ENCODE peak calls at places on chromosome 1, in seven cellular contexts. J is stimulated activated CD4-positive, alpha-beta T cell treated with anti-CD3 and anti-CD28 coated beads, Interleukin-15, amount 100 ng/mL, for 1 hour; M is NCI-H2081; L is DMS153; I is adrenal gland; G is H54; U is lower lobe of right lung. X is an unnamed sample.

GRCh38 chr1:208975456-208975855 is 608.1 kb upstream of the CAMK1G start:
- DNase-seq in J (no peak), I (no peak), U (no peak), M (no peak), L (no peak), G (no peak), X (no peak)

GRCh38 chr1:182990413-182991144 is 32.6 kb upstream of the LAMC1 start:
- DNase-seq in G (no peak), J (no peak), U (no peak), L (no peak), M (no peak), I (no peak), X (no peak)

GRCh38 chr1:155509064-155509463 is 53.5 kb downstream of the ASH1L start:
- DNase-seq in J (no peak), U (no peak), L (no peak), G (no peak), I (no peak), M (no peak), X (no peak)

GRCh38 chr1:222095606-222096475 is 354.0 kb upstream of the DUSP10 start:
- DNase-seq in J (peak; percentile 37), M (peak; percentile 10), G (peak; percentile 24), I (peak; percentile 67), L (no peak), U (no peak), X (no peak)

GRCh38 chr1:154765970-154766369 is 104.1 kb downstream of the KCNN3 start:
- DNase-seq in U (no peak), G (peak; percentile 60), L (peak; percentile 45), J (no peak), I (no peak), M (no peak), X (no peak)

GRCh38 chr1:168320805-168321577 is 40.3 kb downstream of the TBX19 start:
- DNase-seq in G (peak; percentile 65), J (no peak), I (peak; percentile 83), U (no peak), L (no peak), M (no peak), X (no peak)

GRCh38 chr1:247210062-247210385 is 38.2 kb upstream of the ZNF124 start:
- DNase-seq in M (no peak), I (no peak), G (no peak), U (no peak), J (no peak), L (no peak), X (no peak)

GRCh38 chr1:168057921-168058320 is 78.8 kb downstream of the GPR161 start:
- DNase-seq in I (no peak), G (no peak), M (no peak), J (no peak), U (no peak), L (no peak), X (no peak)

GRCh38 chr1:62530516-62531154 is 66.7 kb upstream of the ANGPTL3 start:
- DNase-seq in J (no peak), G (no peak), I (peak; percentile 87), M (no peak), L (peak; percentile 54), U (peak; percentile 45), X (peak; percentile 77)

GRCh38 chr1:84708031-84708430 is 17.8 kb upstream of the SSX2IP start:
- DNase-seq in J (no peak), L (no peak), G (no peak), I (no peak), M (no peak), U (no peak), X (no peak)

GRCh38 chr1:43531453-43531905 is 796 bp downstream of the PTPRF start:
- DNase-seq in L (no peak), G (peak; percentile 41), I (no peak), M (no peak), J (no peak), U (peak; percentile 69), X (peak; percentile 91)

GRCh38 chr1:201016211-201016651 is 7.3 kb downstream of the KIF21B start:
- DNase-seq in M (peak; percentile 76), I (no peak), G (peak; percentile 47), U (peak; percentile 48), J (no peak), L (peak; percentile 64), X (no peak)

GRCh38 chr1:6745073-6745472 is 40.2 kb upstream of the CAMTA1 start:
- DNase-seq in J (no peak), G (no peak), L (no peak), U (no peak), I (no peak), M (no peak), X (no peak)

GRCh38 chr1:35675773-35676172 is 34.4 kb upstream of the PSMB2 start:
- DNase-seq in I (no peak), M (no peak), J (no peak), G (no peak), L (no peak), U (no peak), X (no peak)

GRCh38 chr1:53587252-53587992 is 128.2 kb downstream of the DMRTB1 start:
- DNase-seq in M (no peak), G (no peak), L (no peak), I (peak; percentile 11), U (no peak), J (no peak), X (no peak)

GRCh38 chr1:59678809-59679228 is 135.9 kb upstream of the HOOK1 start:
- DNase-seq in U (no peak), M (no peak), J (no peak), I (no peak), L (no peak), G (peak; percentile 45), X (no peak)

GRCh38 chr1:11692899-11693590 is 1.5 kb downstream of the DRAXIN start:
- DNase-seq in I (peak; percentile 79), G (peak; percentile 90), U (no peak), L (no peak), M (no peak), J (no peak), X (no peak)

GRCh38 chr1:84060781-84061180 is 61.8 kb upstream of the TTLL7 start:
- DNase-seq in L (peak; percentile 62), I (no peak), M (no peak), U (no peak), J (no peak), G (no peak), X (no peak)

GRCh38 chr1:110056776-110057175 is 13.7 kb downstream of the ALX3 start:
- DNase-seq in I (peak; percentile 73), J (no peak), U (no peak), L (no peak), M (no peak), G (peak; percentile 44), X (no peak)

GRCh38 chr1:113981962-113982931 is 3.0 kb downstream of the OLFML3 start:
- DNase-seq in I (peak; percentile 76), U (no peak), M (no peak), L (no peak), J (no peak), G (peak; percentile 28), X (peak; percentile 51)

GRCh38 chr1:176515310-176515709 is 52.3 kb downstream of the PAPPA2 start:
- DNase-seq in M (no peak), I (peak; percentile 72), L (peak; percentile 89), J (no peak), U (no peak), G (peak; percentile 2), X (peak; percentile 30)

GRCh38 chr1:18572022-18572920 is 58.4 kb upstream of the PAX7 start:
- DNase-seq in I (no peak), G (no peak), U (no peak), L (no peak), M (no peak), J (no peak), X (no peak)

GRCh38 chr1:168603501-168604107 is 27.2 kb downstream of the XCL1 start:
- DNase-seq in I (peak; percentile 91), U (peak; percentile 75), G (peak; percentile 5), L (peak; percentile 59), M (peak; percentile 90), J (peak; percentile 61), X (peak; percentile 81)

GRCh38 chr1:91619881-91620280 is 119.2 kb downstream of the CDC7 start:
- DNase-seq in M (no peak), L (no peak), I (no peak), G (no peak), J (no peak), U (no peak), X (no peak)

GRCh38 chr1:172745014-172745413 is 86.1 kb downstream of the FASLG start:
- DNase-seq in L (peak; percentile 38), M (peak; percentile 18), I (no peak), G (no peak), J (no peak), U (no peak), X (no peak)

GRCh38 chr1:169874229-169874628 is 19.5 kb downstream of the SCYL3 start:
- DNase-seq in G (no peak), I (no peak), J (no peak), M (no peak), U (no peak), L (no peak), X (no peak)

GRCh38 chr1:246583448-246584185 is 17.4 kb downstream of the CNST start:
- DNase-seq in I (peak; percentile 92), U (no peak), G (no peak), L (peak; percentile 89), J (no peak), M (peak; percentile 72), X (no peak)

GRCh38 chr1:64745181-64745985 is 508 bp downstream of the RAVER2 start:
- DNase-seq in U (peak; percentile 48), I (peak; percentile 60), G (peak; percentile 38), M (peak; percentile 8), J (peak; percentile 1), L (no peak), X (peak; percentile 18)

GRCh38 chr1:220879509-220880366 is 495 bp downstream of the HLX start:
- DNase-seq in M (peak; percentile 23), G (peak; percentile 68), L (peak; percentile 12), U (peak; percentile 69), J (no peak), I (no peak), X (peak; percentile 79)

GRCh38 chr1:21896652-21897532 is 40.2 kb downstream of the HSPG2 start:
- DNase-seq in M (no peak), L (no peak), U (peak; percentile 68), G (no peak), J (no peak), I (peak; percentile 94), X (peak; percentile 57)

GRCh38 chr1:48203287-48203900 is 19.1 kb upstream of the SLC5A9 start:
- DNase-seq in I (no peak), J (no peak), M (peak; percentile 44), U (no peak), L (peak; percentile 48), G (no peak), X (no peak)

GRCh38 chr1:217482356-217483102 is 148.4 kb downstream of the GPATCH2 start:
- DNase-seq in U (no peak), J (peak; percentile 2), I (no peak), L (no peak), G (peak; percentile 28), M (no peak), X (no peak)

GRCh38 chr1:26848947-26849774 is 13.8 kb upstream of the SFN start:
- DNase-seq in L (no peak), J (no peak), G (peak; percentile 73), M (no peak), U (peak; percentile 69), I (peak; percentile 82), X (peak; percentile 72)